ENCODE peak calls at places on chromosomes 11 and 22, in four cellular contexts. O is A549, R is NB4, X is HFFc6. P is an unnamed sample.
A peak's percentile ranks its signal among the peaks of the same experiment; 100 is the strongest.

GRCh38 chr11:26231252-26231661 is 100.7 kb upstream of the ANO3 start:
- DNase-seq in R (no peak), O (no peak), X (peak; percentile 80), P (no peak)

GRCh38 chr22:28283025-28283654 is 364.1 kb upstream of the PITPNB start:
- DNase-seq in O (no peak), R (no peak), X (peak; percentile 12), P (no peak)

GRCh38 chr11:65891180-65892136 is 985 bp downstream of the CCDC85B start:
- DNase-seq in R (peak; percentile 84), O (peak; percentile 43), X (peak; percentile 42), P (no peak)

GRCh38 chr22:48346311-48346710 is 1481.4 kb downstream of the BRD1 start:
- DNase-seq in X (no peak), R (no peak), O (no peak), P (no peak)

GRCh38 chr11:106656646-106657045 is 361.6 kb downstream of the GUCY1A2 start:
- DNase-seq in O (no peak), X (no peak), R (no peak), P (no peak)

GRCh38 chr11:63504933-63505586 is 824 bp upstream of the LGALS12 start:
- DNase-seq in X (no peak), O (no peak), R (peak; percentile 75), P (no peak)

GRCh38 chr11:83545911-83546310 is 259.7 kb upstream of the CCDC90B start:
- DNase-seq in O (no peak), R (no peak), X (no peak), P (no peak)

GRCh38 chr11:110892741-110893285 is 180.6 kb upstream of the ARHGAP20 start:
- DNase-seq in O (no peak), R (no peak), X (no peak), P (no peak)

GRCh38 chr11:3203221-3204043 is 15.2 kb downstream of the MRGPRG start:
- DNase-seq in O (no peak), X (no peak), R (peak; percentile 64), P (no peak)

GRCh38 chr22:20624161-20624616 is 116.8 kb downstream of the MED15 start:
- DNase-seq in R (no peak), X (peak; percentile 11), O (no peak), P (no peak)

GRCh38 chr22:46584081-46584903 is 35.9 kb upstream of the GRAMD4 start:
- DNase-seq in X (no peak), O (no peak), R (no peak), P (no peak)

GRCh38 chr22:48433647-48434046 is 1394.0 kb downstream of the BRD1 start:
- DNase-seq in R (no peak), X (no peak), O (no peak), P (no peak)

GRCh38 chr11:35178067-35178805 is 39.3 kb downstream of the CD44 start:
- DNase-seq in X (no peak), O (no peak), R (no peak), P (no peak)

GRCh38 chr11:44741976-44742375 is 15.2 kb downstream of the TSPAN18 start:
- DNase-seq in X (no peak), R (no peak), O (no peak), P (no peak)

GRCh38 chr11:2426221-2426620 is 18.1 kb downstream of the TRPM5 start:
- DNase-seq in R (no peak), O (no peak), X (no peak), P (no peak)

GRCh38 chr11:12127206-12127898 is 17.0 kb downstream of the MICAL2 start:
- DNase-seq in R (no peak), X (no peak), O (no peak), P (no peak)

GRCh38 chr11:128196235-128196634 is 391.1 kb downstream of the ETS1 start:
- DNase-seq in R (no peak), X (no peak), O (no peak), P (no peak)

GRCh38 chr11:117817213-117818035 is 7.1 kb downstream of the FXYD2 start:
- DNase-seq in X (peak; percentile 64), O (peak; percentile 58), R (peak; percentile 81), P (peak; percentile 97)

GRCh38 chr11:2579315-2580060 is 120.3 kb downstream of the KCNQ1OT1 start:
- DNase-seq in X (no peak), O (no peak), R (no peak), P (no peak)

GRCh38 chr11:41851743-41852142 is 392.3 kb upstream of the LRRC4C start:
- DNase-seq in X (no peak), O (no peak), R (no peak), P (no peak)

GRCh38 chr11:6598555-6598954 is 4.9 kb downstream of the RRP8 start:
- DNase-seq in X (no peak), O (no peak), R (no peak), P (no peak)

GRCh38 chr11:21654091-21654490 is 538.8 kb upstream of the ANO5 start:
- DNase-seq in R (no peak), X (no peak), O (no peak), P (no peak)

DNA sequence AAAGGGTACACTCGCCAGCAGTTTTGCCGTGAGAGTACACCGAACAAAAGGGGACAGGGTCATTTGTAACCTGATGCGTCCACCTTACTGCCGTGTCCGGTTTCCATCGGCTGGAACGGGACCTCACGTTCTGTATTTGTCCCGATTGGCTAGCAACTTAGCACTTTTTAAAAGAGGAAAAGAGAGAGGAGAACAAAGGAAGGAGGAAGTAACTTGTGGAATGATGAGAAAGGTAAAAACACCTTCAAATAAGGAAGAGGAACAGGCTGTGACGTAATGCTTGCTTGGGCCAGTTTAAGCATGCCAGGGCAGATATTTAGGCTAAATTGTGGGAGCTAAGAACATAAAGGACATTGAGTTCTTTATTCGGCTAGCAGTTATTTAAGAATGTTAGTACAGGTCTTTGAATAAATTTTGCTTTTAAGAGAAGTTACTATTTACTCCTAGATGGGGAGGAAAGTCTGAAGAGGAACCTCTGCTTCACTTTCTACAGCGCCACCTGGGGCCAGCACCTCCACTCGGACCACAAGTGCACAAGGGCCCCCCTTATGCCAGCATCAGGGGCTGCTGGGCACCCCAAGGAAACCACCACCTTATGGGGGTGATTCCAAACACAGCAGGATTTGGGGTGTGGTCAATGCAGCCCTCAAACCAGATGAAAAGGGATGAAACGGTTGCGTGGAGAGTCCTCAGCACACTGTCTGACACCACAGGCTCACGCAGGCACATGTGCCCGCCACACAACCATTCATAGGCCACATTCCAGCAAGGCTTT is 5.8 kb downstream of the ARSA start:
- DNase-seq in X (no peak), R (peak; percentile 36), O (no peak), P (no peak)
- TF ChIP-seq CTCF in X (peak; percentile 61), R (peak; percentile 47), O (peak; percentile 34), P (no peak)

DNA sequence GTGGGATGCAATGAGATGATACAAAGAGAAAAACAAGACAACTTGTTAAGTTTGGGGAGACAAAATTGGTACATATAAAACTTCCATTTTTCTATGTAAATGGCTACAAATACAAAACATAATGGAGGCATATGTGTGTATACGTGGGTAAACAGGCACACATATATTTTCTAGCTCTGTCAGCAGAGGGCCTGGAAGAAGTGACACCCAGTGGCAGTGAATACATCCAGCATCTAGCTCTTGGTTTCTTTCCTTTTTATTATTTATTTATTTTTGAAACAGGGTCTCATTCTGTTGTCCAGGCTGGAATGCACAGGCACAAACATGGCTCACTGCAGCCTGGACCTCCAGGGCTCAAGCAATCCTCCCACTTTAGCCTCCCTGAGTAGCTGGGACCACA is 5.0 kb upstream of the RASL10A start:
- DNase-seq in X (no peak), O (no peak), R (peak; percentile 33), P (no peak)
- TF ChIP-seq CTCF in X (peak; percentile 53), O (peak; percentile 13), R (peak; percentile 29), P (peak; percentile 32)

DNA sequence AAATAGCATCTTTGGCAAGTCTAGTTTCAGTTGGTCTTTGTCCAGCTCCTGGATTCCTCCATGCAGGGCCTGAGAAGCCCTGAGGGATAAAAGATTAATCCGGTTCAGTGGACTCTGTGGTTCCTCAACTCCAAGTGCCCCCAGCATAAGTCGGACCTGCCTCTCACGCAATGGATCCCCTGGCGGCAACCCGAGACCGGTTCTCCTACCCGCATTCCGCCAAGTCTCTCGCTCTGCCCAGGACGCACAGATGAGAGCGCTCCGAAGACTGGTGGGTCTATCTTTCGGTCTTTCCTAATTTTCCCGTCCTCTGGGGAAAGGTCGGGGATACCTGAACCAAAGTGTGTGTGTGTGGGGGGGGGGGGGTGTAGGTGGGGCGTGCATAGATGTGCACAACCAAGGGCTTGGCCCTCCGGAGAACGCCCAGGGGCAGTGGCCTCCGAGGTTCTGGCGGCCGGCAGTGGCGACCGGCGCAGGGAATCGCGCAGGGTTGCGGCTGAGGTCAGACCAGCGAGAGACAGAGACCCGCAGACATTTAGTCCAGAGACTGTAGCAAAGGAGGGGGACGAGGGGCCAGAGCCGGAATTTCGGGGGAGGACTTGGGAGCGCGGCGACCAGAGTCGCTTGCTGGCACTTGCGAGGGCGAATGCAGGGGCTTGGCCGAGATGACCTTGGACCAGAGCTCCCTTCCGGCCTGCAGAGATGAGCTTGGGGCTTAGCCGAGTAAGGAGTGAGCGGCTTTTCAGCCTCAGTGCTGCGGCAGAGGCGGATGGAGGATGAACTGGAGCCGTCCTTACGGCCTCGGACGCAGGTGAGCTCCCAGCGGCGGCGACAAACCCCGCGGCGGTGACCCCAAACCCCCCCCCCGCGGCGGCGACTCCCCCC is 712 bp upstream of the SLC2A11 start:
- DNase-seq in R (no peak), O (peak; percentile 28), X (peak; percentile 68), P (peak; percentile 53)
- TF ChIP-seq CTCF in R (no peak), O (no peak), X (no peak), P (peak; percentile 31)

GRCh38 chr11:112177610-112178009 is 2.3 kb downstream of the BCO2 start:
- DNase-seq in O (no peak), R (no peak), X (no peak), P (no peak)

GRCh38 chr11:112175596-112175947 is 260 bp downstream of the BCO2 start:
- DNase-seq in R (no peak), X (no peak), O (no peak), P (no peak)

GRCh38 chr11:112174789-112175595 is at the start of gene BCO2:
- DNase-seq in X (peak; percentile 75), O (peak; percentile 51), R (peak; percentile 51), P (peak; percentile 66)

GRCh38 chr11:112178428-112178827 is 3.1 kb downstream of the BCO2 start:
- DNase-seq in O (no peak), X (no peak), R (no peak), P (no peak)

DNA sequence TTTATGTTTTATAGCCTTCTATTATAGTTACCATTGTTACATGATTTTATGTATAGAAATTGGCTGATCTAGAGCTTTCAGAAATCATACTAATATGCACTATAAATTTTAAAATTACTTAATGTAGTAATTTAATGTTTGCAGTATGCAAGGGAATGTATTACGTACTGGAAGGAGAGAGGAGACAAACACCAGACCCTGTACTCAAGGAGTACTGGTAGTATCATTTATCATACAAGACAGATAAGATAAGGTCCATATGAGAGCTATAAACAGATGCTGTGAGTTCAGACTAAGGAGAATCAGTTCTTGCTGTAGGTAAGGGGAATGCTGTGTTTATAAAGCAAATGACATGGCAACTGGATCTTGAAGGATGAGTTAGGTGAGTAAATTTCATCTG is 765 bp downstream of the BCO2 start:
- DNase-seq in R (no peak), O (no peak), X (no peak), P (no peak)
- TF ChIP-seq CTCF in R (no peak), O (no peak), X (no peak), P (no peak)

GRCh38 chr22:25419247-25420113 is 145.0 kb upstream of the GRK3 start:
- DNase-seq in R (peak; percentile 83), O (no peak), X (no peak), P (no peak)

GRCh38 chr22:25417792-25418191 is 146.7 kb upstream of the GRK3 start:
- DNase-seq in X (no peak), O (no peak), R (no peak), P (no peak)

GRCh38 chr22:25420471-25420924 is 144.0 kb upstream of the GRK3 start:
- DNase-seq in X (no peak), O (no peak), R (peak; percentile 57), P (no peak)

GRCh38 chr22:25420925-25421904 is 143.3 kb upstream of the GRK3 start:
- DNase-seq in X (no peak), O (no peak), R (peak; percentile 19), P (no peak)
- TF ChIP-seq CTCF in X (no peak), O (no peak), R (no peak), P (peak; percentile 17)

GRCh38 chr11:8768625-8769333 is 86.2 kb downstream of the RPL27A start:
- DNase-seq in O (no peak), R (no peak), X (peak; percentile 91), P (no peak)
- TF ChIP-seq CTCF in O (peak; percentile 24), R (no peak), X (peak; percentile 71), P (no peak)